ENCODE peak calls at places on chromosomes 3 and 15, in eight cellular contexts. J, Z, E, O, C, L, I and R are unnamed samples.

GRCh38 chr3:177447938-177448337 is 250.7 kb upstream of the TBL1XR1 start:
- DNase-seq in J (no peak), L (peak; percentile 21), C (no peak), E (no peak), I (no peak), O (no peak), Z (no peak), R (no peak)

GRCh38 chr3:43587303-43587702 is 34.5 kb downstream of the ANO10 start:
- DNase-seq in J (no peak), I (no peak), E (no peak), C (no peak), O (no peak), Z (no peak), L (no peak), R (no peak)

GRCh38 chr3:122406198-122406597 is 9.7 kb downstream of the WDR5B start:
- DNase-seq in E (no peak), I (no peak), O (no peak), C (no peak), L (no peak), J (no peak), Z (peak; percentile 32), R (no peak)

GRCh38 chr3:196179380-196180308 is 31.6 kb downstream of the ZDHHC19 start:
- DNase-seq in L (no peak), O (peak; percentile 65), C (peak; percentile 25), E (no peak), Z (no peak), J (peak; percentile 58), I (peak; percentile 74), R (peak; percentile 91)

GRCh38 chr15:90249123-90249863 is at the start of gene TTLL13:
- DNase-seq in Z (peak; percentile 73), L (peak; percentile 56), E (peak; percentile 96), O (peak; percentile 97), C (peak; percentile 87), J (peak; percentile 75), I (peak; percentile 98), R (peak; percentile 96)

GRCh38 chr15:75928680-75929608 is 25.3 kb downstream of the FBXO22 start:
- DNase-seq in E (peak; percentile 58), C (no peak), J (peak; percentile 39), O (peak; percentile 71), Z (peak; percentile 74), L (peak; percentile 10), I (peak; percentile 56), R (no peak)

GRCh38 chr15:74727727-74728126 is 2.4 kb upstream of the CYP1A1 start:
- DNase-seq in E (no peak), J (no peak), C (no peak), Z (no peak), L (no peak), O (no peak), I (no peak), R (peak; percentile 55)

GRCh38 chr3:10306156-10306555 is 13.4 kb upstream of the GHRL start:
- DNase-seq in Z (no peak), L (no peak), I (no peak), O (no peak), J (no peak), E (no peak), C (no peak), R (no peak)

GRCh38 chr3:31343075-31343474 is 189.7 kb upstream of the STT3B start:
- DNase-seq in O (no peak), J (peak; percentile 23), L (no peak), Z (no peak), I (no peak), C (no peak), E (no peak), R (peak; percentile 58)

GRCh38 chr3:4888913-4889846 is 90.1 kb upstream of the BHLHE40 start:
- DNase-seq in J (peak; percentile 5), C (no peak), O (no peak), L (no peak), E (no peak), Z (peak; percentile 15), I (no peak), R (no peak)

GRCh38 chr3:112647122-112647521 is 6.2 kb upstream of the CCDC80 start:
- DNase-seq in L (no peak), O (peak; percentile 52), J (peak; percentile 82), I (peak; percentile 43), Z (no peak), C (peak; percentile 35), E (peak; percentile 28), R (peak; percentile 60)

GRCh38 chr3:102238362-102238761 is 196.5 kb upstream of the ZPLD1 start:
- DNase-seq in E (peak; percentile 35), O (no peak), C (no peak), L (no peak), I (peak; percentile 61), Z (no peak), J (no peak), R (no peak)

GRCh38 chr3:67655364-67656121 is 1.1 kb upstream of the SUCLG2 start:
- DNase-seq in C (no peak), L (no peak), I (no peak), E (no peak), J (no peak), Z (no peak), O (no peak), R (no peak)

GRCh38 chr3:186487819-186488218 is 56.4 kb downstream of the CRYGS start:
- DNase-seq in C (no peak), Z (peak; percentile 44), O (peak; percentile 32), L (no peak), I (no peak), E (no peak), J (peak; percentile 6), R (no peak)

GRCh38 chr15:29401644-29402043 is 132.0 kb upstream of the NSMCE3 start:
- DNase-seq in I (no peak), Z (no peak), C (no peak), L (no peak), J (no peak), O (no peak), E (no peak), R (no peak)

GRCh38 chr3:78919021-78919755 is 848.6 kb downstream of the ROBO1 start:
- DNase-seq in O (no peak), I (no peak), E (peak; percentile 64), Z (no peak), C (no peak), L (no peak), J (peak; percentile 91), R (peak; percentile 71)

GRCh38 chr3:129837057-129837631 is 56.4 kb downstream of the TMCC1 start:
- DNase-seq in O (no peak), C (peak; percentile 65), E (no peak), I (no peak), L (no peak), Z (no peak), J (peak; percentile 33), R (no peak)

GRCh38 chr3:169479314-169479939 is 184.1 kb downstream of the MECOM start:
- DNase-seq in O (no peak), J (no peak), C (no peak), I (no peak), L (no peak), Z (no peak), E (no peak), R (no peak)

GRCh38 chr3:169477790-169478189 is 185.7 kb downstream of the MECOM start:
- DNase-seq in E (no peak), Z (no peak), C (no peak), L (no peak), I (no peak), O (peak; percentile 31), J (no peak), R (no peak)

GRCh38 chr3:169472259-169472900 is 191.1 kb downstream of the MECOM start:
- DNase-seq in O (no peak), I (no peak), E (no peak), C (no peak), L (no peak), J (no peak), Z (no peak), R (no peak)

GRCh38 chr3:169478566-169479313 is 184.8 kb downstream of the MECOM start:
- DNase-seq in I (no peak), C (no peak), L (no peak), J (no peak), O (no peak), E (no peak), Z (no peak), R (no peak)

GRCh38 chr3:169476289-169476688 is 187.2 kb downstream of the MECOM start:
- DNase-seq in O (no peak), L (no peak), I (no peak), Z (no peak), E (no peak), J (no peak), C (no peak), R (no peak)
- H3K79me2 ChIP-seq in O (no peaks in the 10 kb centered on the region), L (no peaks in the 10 kb centered on the region), I (no peaks in the 10 kb centered on the region), Z (no peaks in the 10 kb centered on the region), E (no peaks in the 10 kb centered on the region), J (no peaks in the 10 kb centered on the region), C (no peaks in the 10 kb centered on the region), R (no peaks in the 10 kb centered on the region)

DNA sequence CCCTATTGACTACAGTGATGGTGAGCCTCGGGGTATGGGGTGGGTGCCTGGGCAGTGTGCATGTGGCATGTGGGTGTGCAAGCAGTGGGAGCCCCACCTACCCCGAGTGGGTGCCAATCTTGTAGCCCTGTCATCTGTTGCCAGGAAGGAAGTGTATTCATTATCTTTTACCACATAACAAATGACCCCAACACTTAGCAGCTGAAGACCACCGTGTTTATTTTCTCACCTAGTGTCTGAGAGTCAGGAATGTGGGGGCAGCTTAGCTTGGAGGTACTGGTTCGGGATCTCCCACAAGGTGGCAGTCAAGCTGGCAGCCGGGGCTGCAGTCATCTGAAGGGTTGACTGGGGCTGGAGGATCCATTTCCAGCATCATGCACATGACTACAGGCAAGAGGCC is 21.7 kb downstream of the XYLB start:
- DNase-seq in L (no peak), C (no peak), I (no peak), J (no peak), E (no peak), O (no peak), Z (no peak), R (no peak)
- TF ChIP-seq CTCF in L (peak; percentile 26), C (no peak), I (peak; percentile 24), J (no peak), E (no peak), O (no peak), Z (peak; percentile 12), R (no peak)

GRCh38 chr3:50245831-50246516 is 10.0 kb downstream of the GNAI2 start:
- DNase-seq in I (peak; percentile 98), L (no peak), E (peak; percentile 96), O (peak; percentile 96), C (peak; percentile 90), Z (peak; percentile 85), J (peak; percentile 83), R (peak; percentile 98)
- H4K20me1 ChIP-seq in I (peaks cover 3% of the 10 kb centered on the region), L (no peaks in the 10 kb centered on the region), E (peaks cover 53% of the 10 kb centered on the region), O (peaks cover 80% of the 10 kb centered on the region), C (no peaks in the 10 kb centered on the region), Z (peaks cover 9% of the 10 kb centered on the region), J (no peaks in the 10 kb centered on the region), R (peaks cover 76% of the 10 kb centered on the region)

DNA sequence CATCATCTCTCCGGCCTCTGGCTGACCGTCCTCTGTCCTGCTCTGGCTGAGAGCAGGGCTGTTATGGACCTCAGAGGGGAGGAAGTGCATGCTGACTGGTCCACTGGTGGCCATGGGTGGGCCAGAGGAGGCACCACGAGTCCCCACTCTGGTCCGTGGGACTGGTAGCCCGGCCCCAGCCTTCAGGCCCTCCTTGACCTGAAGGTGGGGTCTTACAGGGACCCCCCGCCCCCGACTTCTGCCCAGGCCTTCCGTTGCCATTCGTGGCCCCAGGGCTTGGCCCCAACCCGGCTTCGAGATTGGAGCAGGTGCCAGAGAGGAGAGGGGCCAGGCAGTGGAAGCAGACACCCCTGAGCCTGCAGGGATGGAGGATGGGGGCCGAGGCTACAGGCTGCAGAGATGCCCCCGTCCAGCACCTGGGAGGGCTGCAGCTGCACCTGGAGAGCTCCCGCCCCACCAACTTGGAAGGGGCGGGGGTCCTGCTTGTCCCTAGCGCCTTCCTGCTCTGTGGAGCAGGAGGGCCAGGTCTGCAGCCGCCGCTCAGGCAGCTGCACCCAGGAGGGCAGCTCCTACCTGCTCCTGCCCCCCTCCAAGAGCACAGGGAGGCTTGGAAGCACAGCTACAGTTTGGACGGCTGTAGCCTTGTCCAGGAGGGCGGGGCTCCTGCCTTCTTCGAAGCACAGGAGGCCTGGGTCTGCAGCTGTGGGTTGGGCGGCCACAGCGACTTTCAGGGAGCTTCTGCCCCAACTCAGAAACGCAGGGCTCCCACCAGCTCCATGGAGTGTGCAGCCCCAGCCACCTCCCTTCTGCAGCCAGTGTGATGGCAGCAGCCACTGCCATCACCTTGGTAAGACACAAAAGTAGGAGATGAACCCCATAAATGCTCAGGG is 142.5 kb downstream of the KLF13 start:
- DNase-seq in J (no peak), Z (no peak), C (no peak), L (no peak), O (no peak), E (no peak), I (no peak), R (no peak)
- H3K79me2 ChIP-seq in J (no peaks in the 10 kb centered on the region), Z (no peaks in the 10 kb centered on the region), C (no peaks in the 10 kb centered on the region), L (no peaks in the 10 kb centered on the region), O (no peaks in the 10 kb centered on the region), E (no peaks in the 10 kb centered on the region), I (no peaks in the 10 kb centered on the region), R (no peaks in the 10 kb centered on the region)